ENCODE peak calls at places on chromosomes 16 and 17, in six cellular contexts. H, O, I, X, J and C are unnamed samples.

GRCh38 chr16:23597003-23597756 is 1.1 kb upstream of the NDUFAB1 start:
- DNase-seq in H (no peak), O (no peak), I (no peak), X (peak; percentile 18), J (no peak), C (peak; percentile 15)

GRCh38 chr16:20347666-20348364 is 4.7 kb downstream of the UMOD start:
- DNase-seq in H (no peak), O (no peak), I (no peak), X (no peak), J (no peak), C (no peak)

GRCh38 chr16:23509763-23510153 is 536 bp downstream of the GGA2 start:
- DNase-seq in H (no peak), O (no peak), I (no peak), X (peak; percentile 27), J (no peak), C (no peak)

GRCh38 chr17:82013341-82013740 is 9.3 kb downstream of the CENPX start:
- DNase-seq in H (peak; percentile 85), O (no peak), I (no peak), X (no peak), J (no peak), C (no peak)

GRCh38 chr17:74545456-74546230 is at the start of gene CD300C:
- DNase-seq in H (no peak), O (no peak), I (no peak), X (no peak), J (no peak), C (no peak)

GRCh38 chr17:81960130-81960958 is 643 bp downstream of the NOTUM start:
- DNase-seq in H (no peak), O (no peak), I (no peak), X (no peak), J (no peak), C (no peak)

GRCh38 chr16:69408451-69408850 is 16.0 kb upstream of the CYB5B start:
- DNase-seq in H (no peak), O (peak; percentile 11), I (no peak), X (no peak), J (peak; percentile 43), C (peak; percentile 32)

GRCh38 chr16:23999663-24000062 is 163.9 kb downstream of the PRKCB start:
- DNase-seq in H (no peak), O (no peak), I (no peak), X (no peak), J (no peak), C (no peak)

GRCh38 chr16:81461756-81462155 is 17.1 kb downstream of the CMIP start:
- DNase-seq in H (no peak), O (no peak), I (no peak), X (no peak), J (no peak), C (no peak)

GRCh38 chr16:80285089-80285488 is 255.7 kb upstream of the DYNLRB2 start:
- DNase-seq in H (no peak), O (no peak), I (no peak), X (peak; percentile 8), J (no peak), C (peak; percentile 95)

GRCh38 chr16:30662449-30662848 is 4.2 kb downstream of the FBRS start:
- DNase-seq in H (no peak), O (no peak), I (no peak), X (no peak), J (no peak), C (no peak)

GRCh38 chr17:64240261-64240740 is 22.8 kb downstream of the TEX2 start:
- DNase-seq in H (no peak), O (no peak), I (no peak), X (peak; percentile 29), J (no peak), C (no peak)

GRCh38 chr17:82269882-82270500 is 3.5 kb downstream of the CSNK1D start:
- DNase-seq in H (peak; percentile 43), O (no peak), I (no peak), X (no peak), J (no peak), C (no peak)

GRCh38 chr17:38442548-38442947 is 14.3 kb downstream of the ARHGAP23 start:
- DNase-seq in H (no peak), O (no peak), I (no peak), X (no peak), J (peak; percentile 80), C (no peak)

GRCh38 chr16:2950400-2950724 is 13.7 kb upstream of the KREMEN2 start:
- DNase-seq in H (no peak), O (no peak), I (no peak), X (no peak), J (no peak), C (no peak)

GRCh38 chr17:39104046-39104445 is 47.4 kb downstream of the PLXDC1 start:
- DNase-seq in H (no peak), O (no peak), I (no peak), X (peak; percentile 51), J (no peak), C (no peak)

GRCh38 chr16:89114159-89114981 is 20.7 kb downstream of the ACSF3 start:
- DNase-seq in H (peak; percentile 76), O (peak; percentile 26), I (no peak), X (peak; percentile 17), J (no peak), C (no peak)

GRCh38 chr17:27362909-27363308 is 69.0 kb downstream of the WSB1 start:
- DNase-seq in H (no peak), O (no peak), I (no peak), X (no peak), J (no peak), C (no peak)

GRCh38 chr16:15874745-15875314 is 13.6 kb downstream of the CEP20 start:
- DNase-seq in H (no peak), O (peak; percentile 57), I (peak; percentile 61), X (peak; percentile 84), J (peak; percentile 75), C (peak; percentile 67)

GRCh38 chr17:67511012-67511411 is 133.9 kb downstream of the PITPNC1 start:
- DNase-seq in H (no peak), O (no peak), I (no peak), X (peak; percentile 42), J (no peak), C (no peak)

GRCh38 chr17:50572541-50572940 is 12.0 kb downstream of the CACNA1G start:
- DNase-seq in H (no peak), O (no peak), I (no peak), X (no peak), J (no peak), C (no peak)

GRCh38 chr16:87897563-87898505 is 28.5 kb upstream of the SLC7A5 start:
- DNase-seq in H (no peak), O (no peak), I (no peak), X (no peak), J (no peak), C (no peak)

GRCh38 chr17:37815516-37815915 is 70.7 kb upstream of the HNF1B start:
- DNase-seq in H (no peak), O (no peak), I (no peak), X (no peak), J (no peak), C (no peak)

GRCh38 chr17:28675980-28676379 is 14.0 kb downstream of the SUPT6H start:
- DNase-seq in H (no peak), O (peak; percentile 17), I (no peak), X (no peak), J (no peak), C (peak; percentile 31)

GRCh38 chr17:28669918-28670317 is 7.9 kb downstream of the SUPT6H start:
- DNase-seq in H (no peak), O (no peak), I (no peak), X (no peak), J (no peak), C (no peak)

GRCh38 chr17:28675485-28675884 is 13.5 kb downstream of the SUPT6H start:
- DNase-seq in H (no peak), O (no peak), I (no peak), X (no peak), J (no peak), C (no peak)
- H3K4me3 ChIP-seq in H (no peak overlapping the region), O (no peak overlapping the region), I (no peak overlapping the region), X (no peak overlapping the region), J (no peak overlapping the region), C (no peak overlapping the region)

GRCh38 chr16:11322823-11323222 is 22.4 kb upstream of the RMI2 start:
- DNase-seq in H (no peak), O (no peak), I (no peak), X (no peak), J (no peak), C (no peak)
- TF ChIP-seq CTCF in H (no peak), O (no peak), I (no peak), X (no peak), J (no peak), C (no peak)

GRCh38 chr17:17849863-17850373 is 13.1 kb upstream of the SREBF1 start:
- DNase-seq in H (peak; percentile 28), O (peak; percentile 44), I (peak; percentile 56), X (peak; percentile 51), J (no peak), C (no peak)
- H3K4me3 ChIP-seq in H (no peak overlapping the region), O (no peak overlapping the region), I (no peak overlapping the region), X (no peak overlapping the region), J (no peak overlapping the region), C (no peak overlapping the region)

DNA sequence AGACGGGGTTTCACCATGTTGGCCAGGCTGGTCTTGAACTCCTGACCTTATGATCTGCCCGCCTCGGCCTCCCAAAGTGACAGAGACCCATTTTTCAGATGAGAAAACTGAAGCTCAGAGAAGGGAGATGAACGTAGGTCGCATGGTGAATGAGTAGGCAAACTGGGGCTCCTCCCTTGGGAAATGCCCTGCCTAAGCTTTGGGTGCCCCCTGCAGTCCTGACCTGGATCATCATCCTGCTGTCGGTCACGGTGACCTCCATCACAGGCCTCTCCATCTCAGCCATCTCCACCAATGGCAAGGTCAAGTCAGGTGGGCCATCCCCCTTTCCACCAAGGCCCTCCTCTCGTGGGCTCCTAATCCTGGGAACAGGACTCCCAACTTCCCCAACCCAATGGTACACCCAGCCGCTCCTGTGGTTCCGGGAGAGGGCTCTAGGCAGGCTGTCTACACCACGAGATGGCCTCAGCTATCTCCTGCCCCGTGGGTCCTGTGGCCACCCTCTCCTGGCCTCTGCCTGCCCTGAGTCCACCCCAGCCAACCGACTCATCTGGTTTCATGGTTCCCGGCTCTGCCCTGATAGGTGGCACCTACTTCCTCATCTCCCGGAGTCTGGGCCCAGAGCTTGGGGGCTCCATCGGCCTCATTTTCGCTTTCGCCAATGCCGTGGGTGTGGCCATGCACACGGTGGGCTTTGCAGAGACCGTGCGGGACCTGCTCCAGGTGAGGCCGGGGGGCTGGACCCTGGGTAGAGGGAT is 4.7 kb downstream of the SLC12A3 start:
- DNase-seq in H (no peak), O (peak; percentile 42), I (no peak), X (peak; percentile 18), J (no peak), C (no peak)
- TF ChIP-seq CTCF in H (no peak), O (peak; percentile 44), I (peak; percentile 4), X (peak; percentile 14), J (no peak), C (peak; percentile 33)